ENCODE peak calls at places on chromosomes 3 and 15, in six cellular contexts. P is H9, L is AG04450, G is cardiac muscle cell, R is GM12865, A is choroid plexus epithelial cell. C is an unnamed sample.
A peak's percentile ranks its signal among the peaks of the same experiment; 100 is the strongest.

GRCh38 chr3:102530443-102531195 is 95.8 kb downstream of the ZPLD1 start:
- DNase-seq in G (no peak), A (peak; percentile 50), R (no peak), L (no peak), P (no peak), C (no peak)

GRCh38 chr3:43953814-43954241 is 263.1 kb downstream of the ABHD5 start:
- DNase-seq in P (no peak), G (no peak), A (peak; percentile 62), R (peak; percentile 47), L (peak; percentile 1), C (no peak)

GRCh38 chr15:85316244-85316934 is 64.0 kb upstream of the AKAP13 start:
- DNase-seq in G (peak; percentile 25), R (peak; percentile 50), A (peak; percentile 57), P (no peak), L (no peak), C (no peak)

GRCh38 chr3:121063628-121064027 is 155.6 kb downstream of the STXBP5L start:
- DNase-seq in A (no peak), L (no peak), R (peak; percentile 26), P (peak; percentile 47), G (no peak), C (no peak)

GRCh38 chr3:52196977-52197376 is 983 bp upstream of the ALAS1 start:
- DNase-seq in L (no peak), A (no peak), P (no peak), R (no peak), G (no peak), C (no peak)

GRCh38 chr3:139120336-139120971 is 75.8 kb upstream of the PRR23C start:
- DNase-seq in L (peak; percentile 7), A (peak; percentile 92), R (peak; percentile 33), G (peak; percentile 77), P (no peak), C (peak; percentile 20)

GRCh38 chr3:18438586-18438985 is 13.4 kb upstream of the SATB1 start:
- DNase-seq in R (no peak), L (no peak), A (no peak), P (no peak), G (no peak), C (no peak)

GRCh38 chr3:100538339-100538706 is 45.9 kb downstream of the TMEM45A start:
- DNase-seq in L (no peak), P (no peak), A (peak; percentile 11), R (peak; percentile 14), G (no peak), C (no peak)

GRCh38 chr3:140219923-140220452 is 285.0 kb downstream of the CLSTN2 start:
- DNase-seq in L (no peak), G (no peak), A (no peak), R (peak; percentile 62), P (no peak), C (no peak)

GRCh38 chr3:140219161-140219745 is 284.3 kb downstream of the CLSTN2 start:
- DNase-seq in L (no peak), G (no peak), R (no peak), P (no peak), A (no peak), C (no peak)

GRCh38 chr3:140216249-140216648 is 281.3 kb downstream of the CLSTN2 start:
- DNase-seq in G (no peak), A (peak; percentile 13), P (no peak), R (peak; percentile 44), L (no peak), C (no peak)
- TF ChIP-seq CTCF in G (peak; percentile 41), A (peak; percentile 65), P (peak; percentile 45), R (peak; percentile 79), L (peak; percentile 49), C (peak; percentile 20)

DNA sequence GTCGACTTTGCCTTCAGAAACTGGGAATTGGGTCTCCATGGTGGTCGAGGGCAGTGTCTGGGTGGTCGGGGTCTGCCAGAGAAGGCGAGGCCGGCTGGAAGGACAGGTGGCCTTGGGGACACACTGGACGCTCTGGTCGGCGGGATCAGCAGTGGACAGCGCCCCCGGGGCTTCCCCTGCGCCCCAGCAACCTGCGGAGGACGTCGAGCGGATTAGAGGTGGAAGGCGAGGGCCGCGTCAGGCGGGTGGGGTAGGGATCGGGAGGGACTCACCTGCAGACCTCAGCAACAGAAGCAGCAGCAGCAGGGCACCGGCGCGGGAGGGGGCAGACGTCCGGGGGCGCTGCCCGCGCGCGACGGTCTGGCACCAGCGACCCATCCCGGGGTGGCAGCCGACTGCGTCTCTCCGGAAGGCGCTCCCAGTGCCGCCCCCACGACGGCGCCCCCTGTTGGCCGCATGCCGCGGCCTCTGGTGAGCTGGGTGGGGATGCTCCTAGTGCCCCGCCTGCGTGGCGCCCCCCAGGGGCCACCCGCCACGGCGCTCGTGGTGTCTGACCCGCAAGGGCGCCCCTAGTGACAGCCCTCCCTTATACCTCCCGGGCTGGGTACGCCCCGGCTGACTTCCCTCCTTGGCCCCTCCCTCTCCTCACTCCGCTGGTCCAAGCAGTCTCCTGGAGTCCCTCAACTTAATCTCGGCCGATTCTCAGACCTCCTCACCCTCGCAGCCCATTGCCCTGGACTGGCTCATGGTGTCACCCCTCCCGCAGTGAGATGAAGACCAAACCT is at the start of gene PRSS50:
- DNase-seq in P (peak; percentile 80), A (no peak), G (no peak), R (peak; percentile 23), L (no peak), C (no peak)
- TF ChIP-seq CTCF in P (peak; percentile 97), A (peak; percentile 10), G (peak; percentile 51), R (peak; percentile 49), L (peak; percentile 16), C (peak; percentile 73)

DNA sequence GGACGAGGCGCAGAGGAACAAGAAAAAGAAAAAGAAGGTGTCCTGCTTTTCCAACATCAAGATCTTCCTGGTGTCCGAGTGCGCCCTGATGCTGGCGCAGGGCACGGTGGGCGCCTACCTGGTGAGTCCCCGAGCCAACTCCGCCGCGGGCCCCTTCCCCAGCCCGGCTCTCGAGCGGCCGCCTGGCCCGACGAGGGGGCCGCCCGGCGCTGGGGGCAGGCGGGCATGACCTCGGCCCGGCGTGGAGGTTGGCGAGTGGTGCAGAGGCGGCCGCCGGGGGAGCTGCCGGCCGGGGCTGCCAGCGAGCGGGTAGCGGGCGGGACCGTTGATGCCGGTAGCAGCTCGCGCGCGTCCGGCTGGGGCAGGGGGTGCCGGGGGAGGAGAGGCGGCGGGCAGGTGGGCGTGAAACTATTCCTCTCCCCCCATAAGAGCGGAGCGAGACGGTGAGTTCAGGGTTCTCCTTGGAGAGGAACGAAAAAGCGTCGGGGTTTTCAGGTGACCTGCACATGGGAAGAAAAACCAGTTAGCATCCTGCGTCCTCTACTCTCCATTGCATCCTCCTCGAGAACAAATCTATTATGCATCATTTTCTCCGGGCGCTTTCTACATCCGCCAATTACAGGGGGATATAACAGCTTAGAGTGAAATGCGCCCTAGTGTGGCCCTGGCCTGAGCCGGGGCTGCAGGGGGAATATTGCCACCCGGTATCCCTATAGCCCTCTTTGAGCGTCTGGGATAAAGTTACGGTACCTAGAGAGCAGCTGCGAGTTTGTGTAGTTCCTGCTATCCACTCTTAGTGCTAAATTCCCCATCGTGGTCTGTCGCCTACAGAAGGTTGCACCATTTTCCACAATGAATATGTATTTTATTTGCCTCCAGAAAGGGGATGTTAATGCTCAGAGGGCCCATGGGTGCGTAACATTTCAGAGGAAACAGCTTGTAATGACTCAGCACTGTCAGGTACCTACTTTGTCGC is 748 bp downstream of the SLCO3A1 start:
- DNase-seq in A (no peak), R (no peak), G (peak; percentile 73), P (peak; percentile 51), L (no peak), C (peak; percentile 70)
- TF ChIP-seq CTCF in A (no peak), R (no peak), G (peak; percentile 6), P (peak; percentile 29), L (no peak), C (no peak)

DNA sequence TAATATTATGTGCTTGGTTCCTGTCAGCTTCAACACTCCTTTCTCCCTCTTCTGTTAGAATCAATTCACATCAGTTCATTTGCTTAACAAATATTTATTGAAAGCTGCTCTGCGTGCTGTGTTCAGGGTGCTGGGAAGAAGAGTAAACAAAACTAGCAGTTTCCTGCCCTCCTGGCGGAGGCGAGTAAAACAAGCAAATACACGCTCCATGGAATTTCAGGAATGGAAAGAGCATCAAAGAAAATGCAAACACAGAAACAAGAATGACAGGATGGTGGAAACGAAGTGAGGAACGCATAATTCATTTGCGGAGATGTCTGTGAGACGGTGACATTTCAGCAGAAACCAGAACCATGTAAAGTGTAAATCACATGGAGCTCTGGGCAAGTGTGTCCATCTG is 49.4 kb upstream of the SPTSSB start:
- DNase-seq in A (peak; percentile 52), L (no peak), P (peak; percentile 71), R (no peak), G (no peak), C (peak; percentile 16)
- TF ChIP-seq CTCF in A (peak; percentile 40), L (peak; percentile 33), P (peak; percentile 52), R (no peak), G (no peak), C (no peak)

GRCh38 chr3:168544097-168544957 is 448.6 kb upstream of the GOLIM4 start:
- DNase-seq in L (no peak), G (no peak), A (peak; percentile 26), R (no peak), P (no peak), C (no peak)
- TF ChIP-seq CTCF in L (peak; percentile 33), G (no peak), A (no peak), R (no peak), P (peak; percentile 27), C (no peak)

GRCh38 chr3:77254967-77255831 is 215.3 kb downstream of the ROBO2 start:
- DNase-seq in A (peak; percentile 84), P (peak; percentile 53), L (peak; percentile 37), G (peak; percentile 75), R (peak; percentile 46), C (peak; percentile 60)
- TF ChIP-seq CTCF in A (peak; percentile 74), P (peak; percentile 84), L (peak; percentile 74), G (peak; percentile 63), R (peak; percentile 61), C (peak; percentile 88)